ENCODE peak calls at places on chromosome 14, in four cellular contexts. U is A549, R is suprapubic skin, B is uterus. L is an unnamed sample.

GRCh38 chr14:45649051-45649450 is 396.0 kb upstream of the MIS18BP1 start:
- DNase-seq in U (no peak), R (no peak), B (no peak), L (no peak)

GRCh38 chr14:71720978-71721624 is 211.1 kb upstream of the RGS6 start:
- DNase-seq in U (peak; percentile 71), R (no peak), B (no peak), L (peak; percentile 91)

GRCh38 chr14:75181426-75182062 is 5.1 kb upstream of the TMED10 start:
- DNase-seq in U (no peak), R (no peak), B (no peak), L (no peak)

GRCh38 chr14:28783593-28784143 is 17.1 kb downstream of the FOXG1 start:
- DNase-seq in U (no peak), R (no peak), B (no peak), L (no peak)

GRCh38 chr14:52649511-52649910 is 45.8 kb downstream of the ERO1A start:
- DNase-seq in U (no peak), R (no peak), B (no peak), L (no peak)

GRCh38 chr14:103334644-103335603 is 887 bp downstream of the EIF5 start:
- DNase-seq in U (peak; percentile 37), R (peak; percentile 88), B (peak; percentile 75), L (peak; percentile 72)

GRCh38 chr14:91413547-91414474 is 3.8 kb downstream of the CCDC88C start:
- DNase-seq in U (no peak), R (no peak), B (no peak), L (no peak)

GRCh38 chr14:77083082-77083481 is 15.0 kb upstream of the CIPC start:
- DNase-seq in U (no peak), R (no peak), B (no peak), L (no peak)

GRCh38 chr14:85528882-85529585 is 910 bp upstream of the FLRT2 start:
- DNase-seq in U (peak; percentile 59), R (no peak), B (no peak), L (no peak)

GRCh38 chr14:88895116-88895515 is 70.7 kb downstream of the TTC8 start:
- DNase-seq in U (peak; percentile 14), R (no peak), B (no peak), L (no peak)

GRCh38 chr14:84144166-84144565 is 1385.8 kb upstream of the FLRT2 start:
- DNase-seq in U (no peak), R (no peak), B (no peak), L (no peak)

GRCh38 chr14:65237956-65238355 is 135.6 kb upstream of the MAX start:
- DNase-seq in U (no peak), R (no peak), B (no peak), L (no peak)

GRCh38 chr14:65237023-65237814 is 134.9 kb upstream of the MAX start:
- DNase-seq in U (no peak), R (no peak), B (no peak), L (peak; percentile 75)

GRCh38 chr14:65239143-65239672 is 136.9 kb upstream of the MAX start:
- DNase-seq in U (no peak), R (no peak), B (no peak), L (peak; percentile 44)

GRCh38 chr14:65239897-65240296 is 137.6 kb upstream of the MAX start:
- DNase-seq in U (no peak), R (no peak), B (no peak), L (no peak)

GRCh38 chr14:65238456-65238855 is 136.1 kb upstream of the MAX start:
- DNase-seq in U (peak; percentile 63), R (no peak), B (no peak), L (peak; percentile 95)
- H3K27ac ChIP-seq in U (peak overlapping the region; percentile 74), R (no peak overlapping the region), B (no peak overlapping the region), L (no peak overlapping the region)

GRCh38 chr14:102206901-102207300 is 67.2 kb downstream of the WDR20 start:
- DNase-seq in U (no peak), R (no peak), B (no peak), L (no peak)
- TF ChIP-seq CTCF in U (no peak), R (no peak), B (no peak), L (no peak)

DNA sequence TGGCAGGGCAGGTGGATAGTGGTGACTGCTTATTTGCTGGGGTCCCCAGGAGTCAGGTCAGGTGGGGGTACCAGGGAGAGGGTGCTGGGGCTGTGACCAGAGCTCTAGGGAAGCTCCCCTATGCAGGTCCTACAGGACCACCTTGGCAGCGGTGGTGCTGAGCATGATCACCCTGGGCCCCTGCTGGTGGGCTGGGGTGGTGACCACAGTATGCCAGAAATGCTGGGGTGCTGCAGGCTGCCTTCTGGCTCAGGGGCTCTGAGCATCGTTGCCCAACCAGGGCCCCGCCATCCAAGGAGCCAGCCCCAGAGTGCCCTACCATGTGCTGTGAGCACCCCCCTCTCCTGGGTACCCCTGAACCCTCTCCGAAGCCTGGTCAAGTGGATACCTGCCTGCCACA is 17.5 kb upstream of the NUDT14 start:
- DNase-seq in U (no peak), R (no peak), B (no peak), L (no peak)
- H3K4me1 ChIP-seq in U (peaks cover 30% of the 10 kb centered on the region), R (peaks cover 55% of the 10 kb centered on the region), B (no peaks in the 10 kb centered on the region), L (peaks cover 16% of the 10 kb centered on the region)

GRCh38 chr14:100804138-100804537 is 21.8 kb upstream of the MEG3 start:
- DNase-seq in U (no peak), R (no peak), B (no peak), L (no peak)
- H3K27ac ChIP-seq in U (no peak overlapping the region), R (no peak overlapping the region), B (no peak overlapping the region), L (no peak overlapping the region)

GRCh38 chr14:60188115-60188514 is 22.9 kb upstream of the DHRS7 start:
- DNase-seq in U (peak; percentile 31), R (no peak), B (no peak), L (no peak)
- TF ChIP-seq CTCF in U (peak; percentile 30), R (no peak), B (no peak), L (peak; percentile 9)

DNA sequence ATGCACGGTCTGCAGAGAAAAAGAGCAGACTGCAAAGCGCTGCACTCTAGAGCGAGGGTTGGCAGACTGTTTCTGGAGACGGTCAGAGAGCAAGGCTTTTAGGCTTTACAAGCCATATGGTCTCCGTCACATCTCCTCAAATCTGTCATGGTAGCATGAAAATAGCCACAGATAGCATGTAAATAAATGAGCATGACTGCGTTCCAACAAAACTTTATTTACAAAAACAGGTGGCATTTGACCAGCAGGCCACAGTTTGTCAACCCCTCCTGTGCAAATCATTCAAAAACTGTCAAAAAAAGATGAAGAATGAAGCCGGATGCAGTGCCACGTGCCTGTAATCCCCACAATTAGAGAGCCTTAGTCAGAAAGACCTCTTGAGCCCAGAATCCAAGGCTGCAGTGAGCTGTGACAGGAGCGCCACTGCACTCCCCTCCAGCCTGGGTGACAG is 18.9 kb downstream of the SYNE3 start:
- DNase-seq in U (no peak), R (no peak), B (no peak), L (no peak)
- H3K4me1 ChIP-seq in U (peaks cover 9% of the 10 kb centered on the region), R (peaks cover 78% of the 10 kb centered on the region), B (peaks cover 6% of the 10 kb centered on the region), L (peaks cover 31% of the 10 kb centered on the region)

GRCh38 chr14:32940066-32940651 is 1.5 kb downstream of the NPAS3 start:
- DNase-seq in U (no peak), R (no peak), B (no peak), L (no peak)

GRCh38 chr14:32941668-32942065 is 3.0 kb downstream of the NPAS3 start:
- DNase-seq in U (no peak), R (no peak), B (no peak), L (no peak)

GRCh38 chr14:32940711-32941667 is 2.3 kb downstream of the NPAS3 start:
- DNase-seq in U (no peak), R (no peak), B (no peak), L (no peak)

GRCh38 chr14:32939254-32940065 is 781 bp downstream of the NPAS3 start:
- DNase-seq in U (no peak), R (peak; percentile 83), B (peak; percentile 80), L (peak; percentile 83)

DNA sequence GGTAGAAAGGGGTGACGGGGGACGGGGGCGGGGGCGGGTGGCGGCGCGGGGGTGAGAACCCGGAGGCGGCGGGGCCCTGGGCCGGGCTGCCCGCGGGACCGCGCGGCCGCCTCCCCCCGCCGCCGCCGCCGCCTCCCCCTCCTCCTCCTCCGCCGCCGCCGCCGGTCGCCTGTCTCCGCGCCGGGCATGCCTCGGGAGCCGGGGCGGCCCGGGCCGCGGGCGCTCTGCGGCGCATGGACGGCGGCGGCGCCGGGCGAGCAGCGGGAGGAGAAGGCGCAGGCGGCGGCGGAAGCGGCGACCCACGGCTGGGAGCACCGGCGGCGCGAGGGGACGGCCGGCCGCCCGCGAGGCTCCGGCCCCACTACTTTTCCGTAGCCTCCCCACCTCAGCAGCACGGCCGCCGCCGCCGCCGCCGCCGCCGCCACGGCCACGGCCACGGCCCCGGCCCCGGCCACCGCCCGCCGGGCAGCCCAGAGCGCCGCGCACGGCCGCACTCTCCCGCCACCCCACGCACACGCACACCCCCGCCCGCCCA is at the start of gene NPAS3:
- DNase-seq in U (no peak), R (no peak), B (no peak), L (peak; percentile 14)
- H3K27ac ChIP-seq in U (peak within 1 kb of the TSS; percentile 42), R (peak within 1 kb of the TSS; percentile 87), B (peak within 1 kb of the TSS; percentile 87), L (no peak within 1 kb of the TSS)

GRCh38 chr14:21093769-21094681 is 4.4 kb downstream of the ZNF219 start:
- DNase-seq in U (no peak), R (no peak), B (peak; percentile 18), L (peak; percentile 16)
- TF ChIP-seq CTCF in U (no peak), R (no peak), B (no peak), L (peak; percentile 43)

GRCh38 chr14:50795909-50796308 is 35.1 kb downstream of the NIN start:
- DNase-seq in U (no peak), R (no peak), B (no peak), L (no peak)

GRCh38 chr14:50795127-50795526 is 35.8 kb downstream of the NIN start:
- DNase-seq in U (no peak), R (no peak), B (no peak), L (no peak)

GRCh38 chr14:50792634-50793068 is 38.3 kb downstream of the NIN start:
- DNase-seq in U (no peak), R (no peak), B (no peak), L (no peak)

GRCh38 chr14:50792058-50792477 is 38.9 kb downstream of the NIN start:
- DNase-seq in U (no peak), R (no peak), B (no peak), L (peak; percentile 50)

DNA sequence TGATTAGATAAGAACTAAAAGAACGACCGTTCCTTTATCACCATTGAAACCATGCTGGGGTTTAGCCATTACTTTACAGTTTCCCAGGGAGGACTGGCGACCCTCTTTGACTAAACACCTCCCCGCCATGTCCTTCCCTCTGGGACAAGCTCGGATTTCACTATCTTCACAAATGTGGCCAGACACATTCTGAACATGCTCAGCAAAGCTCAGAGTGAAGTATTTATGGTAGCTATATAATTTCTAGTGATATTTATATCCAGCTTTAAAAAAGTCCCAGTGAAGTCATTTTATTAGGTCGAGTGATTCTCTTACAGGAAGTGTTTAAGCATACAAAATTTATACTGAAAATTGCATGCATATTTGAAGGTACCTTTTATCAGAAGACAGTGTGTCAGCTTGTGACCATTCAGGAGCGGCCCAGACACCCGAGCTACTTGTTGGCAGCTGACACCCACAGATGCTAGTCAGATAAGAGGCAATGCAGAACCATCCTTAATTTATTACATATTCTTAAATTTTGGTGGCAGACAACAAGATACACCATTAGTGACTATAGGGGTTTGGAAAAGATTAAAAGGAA is 36.8 kb downstream of the NIN start:
- DNase-seq in U (no peak), R (no peak), B (no peak), L (no peak)
- H3K4me1 ChIP-seq in U (peaks cover 12% of the 10 kb centered on the region), R (no peaks in the 10 kb centered on the region), B (no peaks in the 10 kb centered on the region), L (peaks cover 34% of the 10 kb centered on the region)